ENCODE peak calls at places on chromosomes 12 and 14, in four cellular contexts. One of them, this sample, is unnamed.
A peak's percentile ranks its signal among the peaks of the same experiment; 100 is the strongest.

GRCh38 chr12:82896979-82897378 is 210.3 kb downstream of the TMTC2 start:
- DNase-seq in fibroblast of pulmonary artery: peak; percentile 23
- DNase-seq in AG10803: no peak
- DNase-seq in epithelial cell of proximal tubule: peak; percentile 22
- DNase-seq in this sample: no peak

GRCh38 chr14:90453401-90453951 is 56.6 kb downstream of the CALM1 start:
- DNase-seq in fibroblast of pulmonary artery: peak; percentile 20
- DNase-seq in AG10803: no peak
- DNase-seq in epithelial cell of proximal tubule: no peak
- DNase-seq in this sample: peak; percentile 18

GRCh38 chr14:25006961-25007795 is 42.8 kb downstream of the STXBP6 start:
- DNase-seq in fibroblast of pulmonary artery: peak; percentile 92
- DNase-seq in AG10803: peak; percentile 91
- DNase-seq in epithelial cell of proximal tubule: peak; percentile 71
- DNase-seq in this sample: no peak

GRCh38 chr12:94271351-94271750 is 123.0 kb downstream of the PLXNC1 start:
- DNase-seq in fibroblast of pulmonary artery: no peak
- DNase-seq in AG10803: no peak
- DNase-seq in epithelial cell of proximal tubule: no peak
- DNase-seq in this sample: no peak

GRCh38 chr12:75814856-75815754 is 216.5 kb downstream of the PHLDA1 start:
- DNase-seq in fibroblast of pulmonary artery: peak; percentile 98
- DNase-seq in AG10803: peak; percentile 97
- DNase-seq in epithelial cell of proximal tubule: peak; percentile 88
- DNase-seq in this sample: peak; percentile 97

GRCh38 chr14:70692210-70692609 is 50.5 kb downstream of the TTC9 start:
- DNase-seq in fibroblast of pulmonary artery: no peak
- DNase-seq in AG10803: no peak
- DNase-seq in epithelial cell of proximal tubule: no peak
- DNase-seq in this sample: no peak

GRCh38 chr14:104134061-104134965 is 4.1 kb upstream of the KIF26A start:
- DNase-seq in fibroblast of pulmonary artery: no peak
- DNase-seq in AG10803: no peak
- DNase-seq in epithelial cell of proximal tubule: no peak
- DNase-seq in this sample: no peak

GRCh38 chr14:75069021-75069810 is at the start of gene ZC2HC1C:
- DNase-seq in fibroblast of pulmonary artery: peak; percentile 89
- DNase-seq in AG10803: peak; percentile 83
- DNase-seq in epithelial cell of proximal tubule: no peak
- DNase-seq in this sample: peak; percentile 95

GRCh38 chr12:26787125-26787495 is 45.9 kb downstream of the ITPR2 start:
- DNase-seq in fibroblast of pulmonary artery: peak; percentile 76
- DNase-seq in AG10803: peak; percentile 64
- DNase-seq in epithelial cell of proximal tubule: no peak
- DNase-seq in this sample: peak; percentile 68

GRCh38 chr12:88639361-88639760 is 59.1 kb upstream of the KITLG start:
- DNase-seq in fibroblast of pulmonary artery: peak; percentile 24
- DNase-seq in AG10803: peak; percentile 16
- DNase-seq in epithelial cell of proximal tubule: no peak
- DNase-seq in this sample: peak; percentile 4
- H3K4me3 ChIP-seq in fibroblast of pulmonary artery: peak overlapping the region; percentile 17
- H3K4me3 ChIP-seq in AG10803: no peak overlapping the region
- H3K4me3 ChIP-seq in epithelial cell of proximal tubule: no peak overlapping the region
- H3K4me3 ChIP-seq in this sample: no peak overlapping the region

GRCh38 chr12:11724888-11725310 is 75.4 kb downstream of the ETV6 start:
- DNase-seq in fibroblast of pulmonary artery: peak; percentile 56
- DNase-seq in AG10803: peak; percentile 61
- DNase-seq in epithelial cell of proximal tubule: no peak
- DNase-seq in this sample: peak; percentile 70

GRCh38 chr12:11722578-11723138 is 73.2 kb downstream of the ETV6 start:
- DNase-seq in fibroblast of pulmonary artery: no peak
- DNase-seq in AG10803: no peak
- DNase-seq in epithelial cell of proximal tubule: no peak
- DNase-seq in this sample: no peak

GRCh38 chr12:11722071-11722470 is 72.6 kb downstream of the ETV6 start:
- DNase-seq in fibroblast of pulmonary artery: no peak
- DNase-seq in AG10803: no peak
- DNase-seq in epithelial cell of proximal tubule: no peak
- DNase-seq in this sample: no peak

GRCh38 chr12:11725616-11726015 is 76.1 kb downstream of the ETV6 start:
- DNase-seq in fibroblast of pulmonary artery: peak; percentile 14
- DNase-seq in AG10803: no peak
- DNase-seq in epithelial cell of proximal tubule: no peak
- DNase-seq in this sample: no peak

DNA sequence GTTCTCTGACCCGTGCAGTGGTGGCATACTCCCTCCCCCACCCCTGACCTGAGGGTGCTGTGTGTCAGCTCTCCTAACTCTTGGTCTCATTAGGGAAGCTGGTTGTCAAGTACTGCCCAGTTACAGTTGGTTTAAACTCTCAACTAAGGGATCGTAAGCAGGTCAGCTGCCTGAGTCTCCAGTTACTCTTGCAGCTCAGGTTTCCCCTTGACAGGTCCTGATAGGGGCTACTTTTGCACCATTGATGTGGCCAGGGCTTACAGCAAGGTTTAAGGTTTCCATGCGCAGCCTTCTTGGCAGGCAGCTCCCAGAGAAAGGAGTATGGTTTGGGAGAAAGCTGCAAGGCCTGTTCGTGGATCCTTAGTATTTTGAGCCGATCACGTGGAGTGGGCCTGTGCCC is 74.5 kb downstream of the ETV6 start:
- DNase-seq in fibroblast of pulmonary artery: no peak
- DNase-seq in AG10803: no peak
- DNase-seq in epithelial cell of proximal tubule: no peak
- DNase-seq in this sample: no peak
- TF ChIP-seq CTCF in fibroblast of pulmonary artery: no peak
- TF ChIP-seq CTCF in AG10803: no peak
- TF ChIP-seq CTCF in epithelial cell of proximal tubule: no peak
- TF ChIP-seq CTCF in this sample: no peak

GRCh38 chr12:39364196-39364595 is 78.7 kb downstream of the KIF21A start:
- DNase-seq in fibroblast of pulmonary artery: no peak
- DNase-seq in AG10803: no peak
- DNase-seq in epithelial cell of proximal tubule: no peak
- DNase-seq in this sample: no peak
- H3K4me3 ChIP-seq in fibroblast of pulmonary artery: no peak overlapping the region
- H3K4me3 ChIP-seq in AG10803: no peak overlapping the region
- H3K4me3 ChIP-seq in epithelial cell of proximal tubule: no peak overlapping the region
- H3K4me3 ChIP-seq in this sample: no peak overlapping the region

GRCh38 chr14:67335781-67336180 is 23.8 kb downstream of the ATP6V1D start:
- DNase-seq in fibroblast of pulmonary artery: peak; percentile 47
- DNase-seq in AG10803: no peak
- DNase-seq in epithelial cell of proximal tubule: no peak
- DNase-seq in this sample: peak; percentile 5
- TF ChIP-seq CTCF in fibroblast of pulmonary artery: peak; percentile 45
- TF ChIP-seq CTCF in AG10803: peak; percentile 35
- TF ChIP-seq CTCF in epithelial cell of proximal tubule: peak; percentile 73
- TF ChIP-seq CTCF in this sample: peak; percentile 38

GRCh38 chr14:58280954-58281787 is 17.2 kb upstream of the ARID4A start:
- DNase-seq in fibroblast of pulmonary artery: peak; percentile 98
- DNase-seq in AG10803: peak; percentile 90
- DNase-seq in epithelial cell of proximal tubule: peak; percentile 98
- DNase-seq in this sample: no peak
- H3K4me3 ChIP-seq in fibroblast of pulmonary artery: peak overlapping the region; percentile 15
- H3K4me3 ChIP-seq in AG10803: no peak overlapping the region
- H3K4me3 ChIP-seq in epithelial cell of proximal tubule: peak overlapping the region; percentile 15
- H3K4me3 ChIP-seq in this sample: no peak overlapping the region

This sample was measured in cardiac muscle cell.